ENCODE peak calls at places on chromosome 2, in nine cellular contexts. X is activated naive CD8-positive, alpha-beta T cell treated with anti-CD3 and anti-CD28 coated beads for 36 hours; M is islet precursor cell; U is fibroblast of villous mesenchyme; Z is fibroblast of mammary gland; R is fibroblast of lung; J is HAP-1; G is AG09309; H is SK-N-SH. C is an unnamed sample.
A peak's percentile ranks its signal among the peaks of the same experiment; 100 is the strongest.

GRCh38 chr2:230439590-230439989 is 23.6 kb downstream of the SP100 start:
- DNase-seq in U (no peak), Z (no peak), J (no peak), G (no peak), H (no peak), X (no peak), M (no peak), R (peak; percentile 41), C (no peak)

GRCh38 chr2:8257502-8257901 is 424.4 kb upstream of the ID2 start:
- DNase-seq in Z (no peak), H (no peak), M (no peak), G (no peak), R (no peak), J (no peak), X (no peak), U (no peak), C (no peak)

GRCh38 chr2:171469176-171469575 is 35.1 kb downstream of the DCAF17 start:
- DNase-seq in G (peak; percentile 2), Z (no peak), M (no peak), U (no peak), R (peak; percentile 46), J (no peak), X (no peak), H (no peak), C (no peak)

GRCh38 chr2:205471776-205472175 is 210.5 kb upstream of the NRP2 start:
- DNase-seq in M (no peak), R (no peak), G (no peak), Z (no peak), U (no peak), X (no peak), H (no peak), J (peak; percentile 53), C (no peak)

GRCh38 chr2:213021971-213022899 is 129.2 kb downstream of the IKZF2 start:
- DNase-seq in X (peak; percentile 9), M (peak; percentile 54), J (no peak), H (no peak), G (no peak), Z (peak; percentile 58), U (peak; percentile 38), R (peak; percentile 90), C (no peak)

GRCh38 chr2:102109016-102109415 is 33.5 kb upstream of the IL1R1 start:
- DNase-seq in M (no peak), G (no peak), X (no peak), Z (peak; percentile 45), U (no peak), J (no peak), R (no peak), H (no peak), C (no peak)

GRCh38 chr2:150971910-150972309 is 289.8 kb downstream of the RBM43 start:
- DNase-seq in G (no peak), J (no peak), U (no peak), R (no peak), H (no peak), M (no peak), X (no peak), Z (no peak), C (no peak)

GRCh38 chr2:174444761-174445160 is 42.1 kb downstream of the GPR155 start:
- DNase-seq in X (no peak), Z (no peak), J (no peak), H (no peak), M (no peak), U (no peak), R (no peak), G (no peak), C (no peak)

GRCh38 chr2:317501-318424 is 29.9 kb upstream of the ALKAL2 start:
- DNase-seq in J (no peak), H (no peak), Z (peak; percentile 68), U (peak; percentile 4), M (peak; percentile 82), X (peak; percentile 24), G (no peak), R (peak; percentile 72), C (peak; percentile 38)

GRCh38 chr2:127219716-127220090 is 396 bp downstream of the CYP27C1 start:
- DNase-seq in J (no peak), M (peak; percentile 78), Z (no peak), H (peak; percentile 82), R (peak; percentile 11), G (no peak), U (no peak), X (peak; percentile 24), C (no peak)

GRCh38 chr2:19140463-19141208 is 217.8 kb downstream of the OSR1 start:
- DNase-seq in Z (peak; percentile 70), G (no peak), J (no peak), R (peak; percentile 98), M (peak; percentile 88), X (no peak), U (peak; percentile 58), H (no peak), C (peak; percentile 92)

GRCh38 chr2:231037731-231038482 is 584 bp downstream of the C2orf72 start:
- DNase-seq in H (peak; percentile 91), G (no peak), J (no peak), R (no peak), X (peak; percentile 34), M (peak; percentile 68), U (no peak), Z (no peak), C (peak; percentile 16)

GRCh38 chr2:101750688-101751087 is 53.2 kb downstream of the MAP4K4 start:
- DNase-seq in M (no peak), H (no peak), Z (no peak), J (no peak), G (no peak), U (no peak), R (no peak), X (no peak), C (no peak)

GRCh38 chr2:75431757-75432156 is 129.0 kb downstream of the EVA1A start:
- DNase-seq in U (no peak), H (no peak), X (no peak), G (no peak), R (no peak), J (peak; percentile 45), M (no peak), Z (no peak), C (no peak)

GRCh38 chr2:149365826-149366583 is 35.6 kb downstream of the LYPD6 start:
- DNase-seq in G (no peak), U (peak; percentile 63), X (no peak), H (peak; percentile 17), Z (peak; percentile 3), M (peak; percentile 62), J (no peak), R (peak; percentile 82), C (peak; percentile 68)

GRCh38 chr2:34997779-34998178 is 1357.8 kb upstream of the CRIM1 start:
- DNase-seq in Z (no peak), X (no peak), R (no peak), G (no peak), H (no peak), J (no peak), M (no peak), U (no peak), C (no peak)

GRCh38 chr2:234406085-234406484 is 90.8 kb downstream of the ARL4C start:
- DNase-seq in R (no peak), G (no peak), M (no peak), X (no peak), J (no peak), H (no peak), Z (no peak), U (no peak), C (no peak)

GRCh38 chr2:45585267-45585861 is 25.7 kb downstream of the SRBD1 start:
- DNase-seq in M (no peak), J (peak; percentile 38), X (no peak), G (no peak), Z (peak; percentile 71), R (peak; percentile 37), H (peak; percentile 41), U (peak; percentile 64), C (peak; percentile 30)

GRCh38 chr2:18912225-18912888 is 323.0 kb upstream of the NT5C1B start:
- DNase-seq in H (no peak), Z (no peak), J (no peak), U (no peak), X (no peak), G (no peak), R (no peak), M (no peak), C (no peak)

GRCh38 chr2:23703583-23704385 is 223.1 kb downstream of the ATAD2B start:
- DNase-seq in M (peak; percentile 55), H (no peak), G (no peak), R (peak; percentile 9), U (no peak), J (no peak), X (no peak), Z (no peak), C (peak; percentile 13)

GRCh38 chr2:108907822-108908716 is 81.0 kb downstream of the EDAR start:
- DNase-seq in G (no peak), R (no peak), X (no peak), U (no peak), J (no peak), Z (no peak), H (peak; percentile 10), M (peak; percentile 46), C (no peak)

GRCh38 chr2:44479127-44479887 is 117.6 kb downstream of the CAMKMT start:
- DNase-seq in M (peak; percentile 65), U (peak; percentile 83), Z (peak; percentile 88), R (peak; percentile 78), H (peak; percentile 81), J (peak; percentile 94), G (peak; percentile 77), X (peak; percentile 29), C (peak; percentile 91)

GRCh38 chr2:241035818-241036396 is 37.5 kb downstream of the SNED1 start:
- DNase-seq in Z (no peak), G (no peak), R (no peak), U (no peak), X (peak; percentile 39), H (peak; percentile 44), J (no peak), M (no peak), C (no peak)

GRCh38 chr2:226031962-226032441 is 632.5 kb downstream of the NYAP2 start:
- DNase-seq in M (peak; percentile 53), G (no peak), Z (no peak), X (no peak), H (peak; percentile 1), R (peak; percentile 53), U (no peak), J (no peak), C (no peak)

GRCh38 chr2:55013936-55014335 is 36.3 kb downstream of the RTN4 start:
- DNase-seq in Z (no peak), R (no peak), J (peak; percentile 21), G (no peak), U (no peak), H (no peak), X (no peak), M (no peak), C (no peak)

GRCh38 chr2:207734264-207734635 is 22.8 kb downstream of the CCNYL1 start:
- DNase-seq in H (peak; percentile 16), X (no peak), J (no peak), R (peak; percentile 36), Z (peak; percentile 56), G (peak; percentile 42), M (no peak), U (peak; percentile 48), C (peak; percentile 42)

GRCh38 chr2:98127229-98127989 is 40.4 kb downstream of the VWA3B start:
- DNase-seq in H (no peak), J (no peak), G (no peak), M (no peak), Z (no peak), R (no peak), U (no peak), X (no peak), C (no peak)

GRCh38 chr2:239724851-239725550 is 300.1 kb downstream of the NDUFA10 start:
- DNase-seq in U (no peak), Z (no peak), M (no peak), J (no peak), R (no peak), G (no peak), X (no peak), H (no peak), C (no peak)

GRCh38 chr2:240566203-240567136 is 1.8 kb upstream of the RNPEPL1 start:
- DNase-seq in Z (peak; percentile 77), G (no peak), U (peak; percentile 91), H (peak; percentile 92), R (peak; percentile 75), J (peak; percentile 80), M (peak; percentile 89), X (peak; percentile 96), C (peak; percentile 87)

GRCh38 chr2:110677080-110677479 is 783 bp downstream of the BUB1 start:
- DNase-seq in U (no peak), Z (no peak), H (no peak), J (no peak), M (no peak), G (no peak), R (no peak), X (no peak), C (no peak)

GRCh38 chr2:86054539-86055082 is 51.1 kb downstream of the POLR1A start:
- DNase-seq in J (no peak), G (no peak), M (peak; percentile 38), Z (no peak), H (no peak), X (no peak), U (no peak), R (peak; percentile 60), C (no peak)

C was measured in SW480.